ENCODE peak calls at places on chromosomes 4 and X, in four cellular contexts. E, M, F and S are unnamed samples.

GRCh38 chr4:106898621-106899230 is 137.4 kb downstream of the DKK2 start:
- DNase-seq in M (no peak), F (peak), E (no peak), S (peak)

GRCh38 chrX:6456196-6456595 is 78.7 kb downstream of the VCX3A start:
- DNase-seq in F (no peak), E (no peak), M (no peak), S (no peak)

GRCh38 chr4:25350561-25350960 is 26.5 kb upstream of the ANAPC4 start:
- DNase-seq in M (no peak), F (no peak), E (no peak), S (no peak)

GRCh38 chr4:99648321-99648720 is 9.3 kb downstream of the C4orf54 start:
- DNase-seq in M (no peak), E (no peak), F (no peak), S (no peak)

GRCh38 chrX:8607326-8607725 is 124.6 kb downstream of the ANOS1 start:
- DNase-seq in E (no peak), F (no peak), M (no peak), S (no peak)

GRCh38 chr4:123244233-123244632 is 152.4 kb upstream of the SPRY1 start:
- DNase-seq in E (no peak), M (no peak), F (no peak), S (no peak)

GRCh38 chrX:13103111-13103913 is 58.9 kb upstream of the FAM9C start:
- DNase-seq in M (no peak), E (no peak), F (no peak), S (no peak)

GRCh38 chrX:136525738-136526606 is 6.0 kb upstream of the VGLL1 start:
- DNase-seq in F (peak), E (no peak), M (no peak), S (no peak)

GRCh38 chrX:152936306-152936705 is 38.4 kb downstream of the ZNF185 start:
- DNase-seq in E (no peak), F (no peak), M (no peak), S (no peak)